ENCODE peak calls at places on chromosomes 7 and 10, in nine cellular contexts. Q is testis, X is lower leg skin, D is Caco-2, S is neural crest cell, K is SK-N-SH, Y is Calu3, W is GM12865, C is left ventricle myocardium inferior. V is an unnamed sample.

GRCh38 chr7:112550468-112551060 is 69.8 kb downstream of the LSMEM1 start:
- DNase-seq in W (peak), D (no peak), Y (peak), Q (no peak), X (peak), C (no peak), S (peak), K (peak), V (no peak)

GRCh38 chr10:59177031-59177861 is 803 bp downstream of the PHYHIPL start:
- DNase-seq in K (peak), W (peak), C (no peak), Q (peak), Y (peak), S (peak), X (no peak), D (peak), V (no peak)

GRCh38 chr10:88190123-88190522 is 326.7 kb downstream of the PTEN start:
- DNase-seq in X (no peak), K (no peak), D (no peak), S (no peak), Y (no peak), C (no peak), Q (no peak), W (no peak), V (no peak)

GRCh38 chr10:121154846-121155245 is 303.7 kb downstream of the WDR11 start:
- DNase-seq in C (no peak), X (peak), S (peak), W (no peak), Q (peak), K (no peak), D (no peak), Y (peak), V (no peak)

GRCh38 chr10:13775786-13776780 is 189.3 kb downstream of the PRPF18 start:
- DNase-seq in K (no peak), Q (no peak), S (no peak), Y (no peak), W (no peak), D (no peak), C (no peak), X (no peak), V (no peak)

GRCh38 chr10:33566426-33566825 is 232.0 kb upstream of the NRP1 start:
- DNase-seq in D (no peak), C (no peak), K (peak), X (no peak), Q (no peak), Y (no peak), W (no peak), S (no peak), V (no peak)

GRCh38 chr7:264541-265191 is 25.3 kb upstream of the FOXL3 start:
- DNase-seq in Y (peak), Q (no peak), S (no peak), W (no peak), K (no peak), D (no peak), C (no peak), X (no peak), V (no peak)

GRCh38 chr10:7410800-7411670 is at the start of gene SFMBT2:
- DNase-seq in Y (peak), K (peak), C (peak), X (no peak), Q (peak), S (peak), D (no peak), W (peak), V (peak)

GRCh38 chr7:90797596-90797995 is 201.5 kb downstream of the CDK14 start:
- DNase-seq in C (no peak), S (no peak), Q (no peak), Y (no peak), D (no peak), W (no peak), K (no peak), X (no peak), V (no peak)

GRCh38 chr10:51700228-51700835 is 937 bp upstream of the CSTF2T start:
- DNase-seq in Q (peak), W (no peak), S (no peak), Y (peak), C (no peak), D (peak), K (no peak), X (peak), V (no peak)

GRCh38 chr7:115221484-115221883 is 299.6 kb downstream of the MDFIC start:
- DNase-seq in W (no peak), S (no peak), Y (no peak), Q (no peak), K (no peak), C (no peak), X (no peak), D (no peak), V (no peak)

GRCh38 chr7:115227473-115228235 is 305.8 kb downstream of the MDFIC start:
- DNase-seq in Y (peak), C (no peak), X (no peak), W (no peak), Q (no peak), S (no peak), D (no peak), K (no peak), V (no peak)

GRCh38 chr7:115226410-115226809 is 304.5 kb downstream of the MDFIC start:
- DNase-seq in Q (no peak), S (no peak), Y (no peak), C (no peak), W (no peak), D (no peak), X (no peak), K (no peak), V (no peak)

GRCh38 chr7:115223959-115224358 is 302.1 kb downstream of the MDFIC start:
- DNase-seq in Q (no peak), S (no peak), Y (no peak), K (no peak), X (no peak), C (no peak), W (no peak), D (no peak), V (no peak)

DNA sequence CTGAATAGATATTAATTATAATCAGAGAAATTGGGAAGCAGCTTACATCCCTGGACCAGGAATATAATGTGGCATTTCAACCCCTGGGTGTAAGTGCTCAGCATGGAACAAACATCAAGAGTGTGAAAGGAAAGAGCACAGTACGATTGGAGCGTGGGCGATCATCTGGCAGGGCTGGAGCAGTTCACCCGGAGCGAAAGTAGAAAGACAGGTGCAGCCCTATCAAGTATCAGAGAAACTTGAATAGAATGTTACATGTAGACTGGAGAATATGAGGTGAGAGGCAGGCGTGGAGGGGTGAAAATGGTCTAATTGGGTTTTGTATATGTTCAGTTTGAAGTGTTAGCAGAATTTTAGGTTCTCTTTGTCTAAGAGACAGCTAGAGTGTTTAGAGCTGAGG is 303.0 kb downstream of the MDFIC start:
- DNase-seq in Y (no peak), K (no peak), W (no peak), X (no peak), S (no peak), C (no peak), Q (no peak), D (no peak), V (no peak)
- TF ChIP-seq CTCF in Y (no peak), K (no peak), W (no peak), X (no peak), S (no peak), C (no peak), Q (no peak), D (no peak), V (no peak)

GRCh38 chr10:122526892-122527291 is 33.7 kb upstream of the DMBT1 start:
- DNase-seq in C (no peak), D (no peak), W (no peak), Y (no peak), Q (no peak), K (no peak), S (no peak), X (no peak), V (no peak)

GRCh38 chr10:122521011-122521410 is 39.5 kb upstream of the DMBT1 start:
- DNase-seq in D (no peak), X (no peak), Q (no peak), S (no peak), K (no peak), W (no peak), C (no peak), Y (no peak), V (no peak)

GRCh38 chr10:122524811-122525210 is 35.7 kb upstream of the DMBT1 start:
- DNase-seq in S (no peak), C (no peak), K (no peak), X (no peak), W (no peak), Q (no peak), Y (no peak), D (no peak), V (no peak)

GRCh38 chr10:122530177-122530576 is 30.4 kb upstream of the DMBT1 start:
- DNase-seq in Y (no peak), W (no peak), K (no peak), X (no peak), C (peak), Q (no peak), S (no peak), D (no peak), V (no peak)

DNA sequence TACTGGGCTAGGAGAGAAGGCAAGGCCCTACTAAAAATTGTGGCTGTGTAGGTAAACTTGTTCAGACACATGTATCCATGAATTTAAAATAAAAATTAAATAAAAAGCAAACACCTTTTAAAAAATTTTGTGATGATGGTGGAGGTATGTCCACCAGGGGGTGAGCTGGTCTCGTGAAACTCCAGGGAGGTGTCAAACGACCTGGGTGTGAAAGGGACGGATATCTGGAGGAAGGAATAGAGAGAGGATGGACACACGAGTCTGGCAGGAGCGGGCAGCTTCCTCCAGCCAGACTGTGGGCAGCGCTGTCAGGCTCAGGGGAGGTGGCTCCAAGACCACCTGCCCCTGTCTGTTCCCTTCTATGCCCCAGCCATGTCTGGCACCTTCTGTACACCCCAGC is 34.8 kb upstream of the DMBT1 start:
- DNase-seq in W (no peak), S (no peak), Y (peak), X (no peak), Q (no peak), K (no peak), D (no peak), C (no peak), V (no peak)
- TF ChIP-seq CTCF in W (no peak), S (peak), Y (peak), X (no peak), Q (no peak), K (peak), D (peak), C (peak), V (peak)

GRCh38 chr7:48894574-48894973 is 29.8 kb upstream of the CDC14C start:
- DNase-seq in C (no peak), Q (no peak), Y (no peak), D (no peak), W (no peak), S (no peak), K (no peak), X (no peak), V (no peak)
- TF ChIP-seq CTCF in C (no peak), Q (no peak), Y (no peak), D (no peak), W (no peak), S (no peak), K (no peak), X (no peak), V (no peak)

DNA sequence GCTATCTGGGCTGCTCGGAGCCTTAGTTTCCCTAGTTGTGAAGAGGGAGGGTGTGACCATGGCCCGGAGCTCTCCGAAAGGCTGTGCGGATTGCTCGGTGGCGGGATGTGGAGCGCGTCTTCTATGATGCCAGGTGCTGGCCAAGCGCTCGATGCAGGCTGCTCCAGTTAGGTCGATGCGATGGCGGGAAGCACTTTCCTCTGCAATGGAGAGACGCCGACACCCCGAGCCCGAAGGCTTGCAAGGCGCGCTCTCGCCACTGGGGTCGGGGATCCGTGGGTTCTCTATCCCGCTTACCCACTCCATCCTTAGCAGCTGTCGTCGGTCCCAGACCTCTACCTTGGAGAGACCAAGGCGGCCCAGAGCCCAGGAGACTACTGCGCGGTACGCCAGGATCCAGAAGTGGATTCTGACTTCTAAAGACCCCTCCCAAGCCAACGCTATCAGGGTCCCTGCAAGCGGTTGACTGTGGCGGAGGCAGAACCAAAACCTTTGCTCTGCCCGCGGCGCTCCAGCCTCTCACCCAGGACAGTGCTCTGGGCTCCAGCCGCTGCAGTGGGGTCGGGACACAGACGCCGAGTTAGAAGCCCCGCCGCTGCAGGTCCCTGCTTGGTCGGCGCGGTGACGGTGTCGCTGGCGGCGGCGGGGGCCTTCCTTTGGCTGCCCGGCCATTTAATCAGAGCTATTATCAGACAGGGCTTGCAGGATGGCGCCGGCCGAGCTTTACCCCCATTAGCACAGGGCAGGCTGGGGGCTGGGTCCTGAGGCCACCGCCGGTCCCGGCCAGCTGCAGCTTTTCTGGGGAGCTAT is 7.8 kb upstream of the TBX20 start:
- DNase-seq in C (peak), W (no peak), K (no peak), X (no peak), S (no peak), Y (no peak), Q (no peak), D (no peak), V (no peak)
- TF ChIP-seq CTCF in C (peak), W (no peak), K (no peak), X (no peak), S (peak), Y (no peak), Q (no peak), D (no peak), V (no peak)

GRCh38 chr7:44276571-44277101 is 48.8 kb downstream of the CAMK2B start:
- DNase-seq in D (no peak), Y (no peak), S (no peak), X (no peak), W (no peak), Q (no peak), K (no peak), C (peak), V (no peak)

GRCh38 chr7:44277391-44277790 is 48.0 kb downstream of the CAMK2B start:
- DNase-seq in Y (no peak), S (no peak), K (peak), D (peak), Q (no peak), X (no peak), W (no peak), C (peak), V (no peak)

GRCh38 chr7:44274623-44274975 is 50.8 kb downstream of the CAMK2B start:
- DNase-seq in Y (no peak), W (no peak), S (no peak), K (no peak), C (peak), D (no peak), X (no peak), Q (no peak), V (no peak)

GRCh38 chr7:44275146-44275545 is 50.2 kb downstream of the CAMK2B start:
- DNase-seq in S (no peak), C (peak), X (no peak), K (no peak), D (no peak), Y (no peak), W (no peak), Q (no peak), V (no peak)

GRCh38 chr7:44275829-44276570 is 49.4 kb downstream of the CAMK2B start:
- DNase-seq in X (no peak), W (no peak), C (peak), K (peak), S (peak), Y (no peak), Q (no peak), D (no peak), V (no peak)
- TF ChIP-seq CTCF in X (no peak), W (no peak), C (no peak), K (no peak), S (no peak), Y (no peak), Q (no peak), D (no peak), V (no peak)

DNA sequence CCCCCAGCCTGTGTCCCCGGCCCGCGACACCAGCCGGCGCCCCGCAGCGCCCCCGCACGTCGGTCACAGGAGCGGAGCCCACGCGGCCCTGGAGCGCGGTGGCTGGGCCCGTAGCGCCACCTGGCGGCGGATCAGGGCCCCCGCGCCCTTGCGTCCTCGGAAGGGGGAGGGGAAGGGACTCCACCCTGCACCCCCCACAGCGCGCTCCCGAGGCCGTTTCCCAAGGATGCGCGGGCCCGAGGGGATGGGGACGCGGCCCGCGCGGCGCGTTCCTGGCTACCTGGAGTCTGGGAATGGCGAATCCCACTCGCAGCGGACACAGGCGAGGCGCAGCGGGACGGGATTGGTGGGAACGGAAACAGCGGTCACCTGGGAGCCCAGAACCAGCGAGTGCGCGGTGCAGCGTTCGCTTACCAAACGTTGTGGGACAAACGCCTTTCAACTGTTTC is 23.8 kb upstream of the MKI67 start:
- DNase-seq in X (no peak), Q (peak), C (peak), K (peak), S (peak), D (peak), W (peak), Y (peak), V (peak)
- TF ChIP-seq CTCF in X (no peak), Q (peak), C (peak), K (peak), S (peak), D (peak), W (peak), Y (peak), V (peak)

DNA sequence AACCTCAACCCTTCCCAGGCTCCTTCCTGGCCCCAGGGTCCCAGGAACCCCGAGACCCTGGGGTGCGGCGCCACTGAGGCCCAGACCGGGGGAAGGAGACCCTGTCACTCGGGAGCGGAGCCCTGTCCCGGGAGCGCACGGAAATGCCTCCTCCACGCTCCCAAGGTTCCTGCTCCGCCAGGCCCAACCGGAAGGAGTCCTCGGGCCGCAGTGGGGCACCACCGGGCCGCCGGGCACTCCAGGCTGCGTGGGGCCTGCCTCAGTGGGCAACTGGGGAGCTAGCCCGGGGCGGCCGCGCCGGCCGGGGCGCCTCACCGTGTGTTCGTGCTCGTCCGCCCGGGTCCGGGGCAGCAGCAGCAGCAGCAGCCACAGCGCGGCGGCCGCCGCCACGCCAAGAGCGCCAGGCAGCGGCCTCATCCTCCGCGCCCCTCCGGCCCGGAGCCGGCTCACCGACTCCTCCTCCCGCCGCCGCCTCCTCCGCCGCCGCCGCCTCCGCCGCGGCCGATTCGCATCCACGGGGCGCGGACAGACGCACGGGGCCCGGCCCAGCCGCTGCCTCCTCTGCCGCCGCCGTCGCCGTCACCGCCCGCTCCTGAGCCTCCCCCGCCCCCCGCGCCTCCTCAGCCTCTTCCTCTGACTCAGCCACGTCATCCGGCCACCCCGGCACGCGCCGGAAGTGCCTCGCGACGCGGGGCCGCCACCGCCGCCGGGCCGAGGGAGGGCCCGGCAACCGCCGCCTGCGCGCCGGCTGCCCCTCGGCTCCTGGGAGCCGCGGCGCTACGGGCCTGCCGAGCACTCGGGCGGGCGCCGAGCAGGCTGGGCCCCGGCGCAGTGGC is at the start of gene TM9SF3:
- DNase-seq in S (peak), Y (peak), K (peak), D (peak), C (peak), W (peak), X (peak), Q (peak), V (peak)
- TF ChIP-seq CTCF in S (peak), Y (no peak), K (no peak), D (no peak), C (no peak), W (no peak), X (no peak), Q (no peak), V (no peak)